ENCODE peak calls at places on chromosomes 12 and 14, in five cellular contexts. One of them, this sample, is unnamed.

GRCh38 chr14:70821916-70822705 is 12.8 kb upstream of the MAP3K9 start:
- DNase-seq in NCI-H774: no peak
- DNase-seq in bronchial epithelial cell: no peak
- DNase-seq in activated CD8-positive, alpha-beta memory T cell treated with anti-CD3 and anti-CD28 coated beads, Interleukin-2, amount 50 U/mL, for 48 hours: peak
- DNase-seq in NCI-H1436: no peak
- DNase-seq in this sample: peak

GRCh38 chr12:28536088-28536487 is 345.8 kb downstream of the CCDC91 start:
- DNase-seq in NCI-H774: no peak
- DNase-seq in activated CD8-positive, alpha-beta memory T cell treated with anti-CD3 and anti-CD28 coated beads, Interleukin-2, amount 50 U/mL, for 48 hours: no peak
- DNase-seq in bronchial epithelial cell: peak
- DNase-seq in NCI-H1436: no peak
- DNase-seq in this sample: peak

GRCh38 chr12:107356266-107356936 is 263.1 kb upstream of the CRY1 start:
- DNase-seq in activated CD8-positive, alpha-beta memory T cell treated with anti-CD3 and anti-CD28 coated beads, Interleukin-2, amount 50 U/mL, for 48 hours: no peak
- DNase-seq in bronchial epithelial cell: peak
- DNase-seq in NCI-H774: no peak
- DNase-seq in NCI-H1436: no peak
- DNase-seq in this sample: peak

GRCh38 chr14:68789798-68790655 is 2.8 kb downstream of the ZFP36L1 start:
- DNase-seq in bronchial epithelial cell: no peak
- DNase-seq in NCI-H774: no peak
- DNase-seq in activated CD8-positive, alpha-beta memory T cell treated with anti-CD3 and anti-CD28 coated beads, Interleukin-2, amount 50 U/mL, for 48 hours: peak
- DNase-seq in NCI-H1436: no peak
- DNase-seq in this sample: no peak

GRCh38 chr12:28507055-28507454 is 316.8 kb downstream of the CCDC91 start:
- DNase-seq in NCI-H774: no peak
- DNase-seq in bronchial epithelial cell: no peak
- DNase-seq in activated CD8-positive, alpha-beta memory T cell treated with anti-CD3 and anti-CD28 coated beads, Interleukin-2, amount 50 U/mL, for 48 hours: no peak
- DNase-seq in NCI-H1436: no peak
- DNase-seq in this sample: peak

GRCh38 chr14:103388664-103389063 is 3.4 kb downstream of the MARK3 start:
- DNase-seq in NCI-H1436: no peak
- DNase-seq in NCI-H774: no peak
- DNase-seq in bronchial epithelial cell: no peak
- DNase-seq in activated CD8-positive, alpha-beta memory T cell treated with anti-CD3 and anti-CD28 coated beads, Interleukin-2, amount 50 U/mL, for 48 hours: no peak
- DNase-seq in this sample: no peak

GRCh38 chr12:117732761-117733160 is 236.0 kb downstream of the KSR2 start:
- DNase-seq in NCI-H774: no peak
- DNase-seq in activated CD8-positive, alpha-beta memory T cell treated with anti-CD3 and anti-CD28 coated beads, Interleukin-2, amount 50 U/mL, for 48 hours: no peak
- DNase-seq in NCI-H1436: no peak
- DNase-seq in bronchial epithelial cell: no peak
- DNase-seq in this sample: no peak

GRCh38 chr12:92719674-92720073 is 16.9 kb downstream of the PLEKHG7 start:
- DNase-seq in activated CD8-positive, alpha-beta memory T cell treated with anti-CD3 and anti-CD28 coated beads, Interleukin-2, amount 50 U/mL, for 48 hours: no peak
- DNase-seq in NCI-H1436: no peak
- DNase-seq in bronchial epithelial cell: no peak
- DNase-seq in NCI-H774: no peak
- DNase-seq in this sample: peak

GRCh38 chr14:66624319-66624937 is 116.5 kb downstream of the GPHN start:
- DNase-seq in NCI-H774: no peak
- DNase-seq in NCI-H1436: no peak
- DNase-seq in activated CD8-positive, alpha-beta memory T cell treated with anti-CD3 and anti-CD28 coated beads, Interleukin-2, amount 50 U/mL, for 48 hours: no peak
- DNase-seq in bronchial epithelial cell: peak
- DNase-seq in this sample: peak

GRCh38 chr14:32078030-32078793 is 1.1 kb downstream of the ARHGAP5 start:
- DNase-seq in NCI-H1436: peak
- DNase-seq in bronchial epithelial cell: no peak
- DNase-seq in NCI-H774: peak
- DNase-seq in activated CD8-positive, alpha-beta memory T cell treated with anti-CD3 and anti-CD28 coated beads, Interleukin-2, amount 50 U/mL, for 48 hours: no peak
- DNase-seq in this sample: peak

GRCh38 chr12:23055004-23055403 is 430.0 kb downstream of the ETNK1 start:
- DNase-seq in bronchial epithelial cell: peak
- DNase-seq in NCI-H774: peak
- DNase-seq in NCI-H1436: peak
- DNase-seq in activated CD8-positive, alpha-beta memory T cell treated with anti-CD3 and anti-CD28 coated beads, Interleukin-2, amount 50 U/mL, for 48 hours: no peak
- DNase-seq in this sample: peak

GRCh38 chr14:94427016-94427613 is 25.5 kb downstream of the SERPINA11 start:
- DNase-seq in NCI-H774: no peak
- DNase-seq in NCI-H1436: no peak
- DNase-seq in bronchial epithelial cell: peak
- DNase-seq in activated CD8-positive, alpha-beta memory T cell treated with anti-CD3 and anti-CD28 coated beads, Interleukin-2, amount 50 U/mL, for 48 hours: no peak
- DNase-seq in this sample: no peak

GRCh38 chr12:29103539-29103974 is 45.5 kb upstream of the FAR2 start:
- DNase-seq in NCI-H774: no peak
- DNase-seq in NCI-H1436: no peak
- DNase-seq in activated CD8-positive, alpha-beta memory T cell treated with anti-CD3 and anti-CD28 coated beads, Interleukin-2, amount 50 U/mL, for 48 hours: peak
- DNase-seq in bronchial epithelial cell: no peak
- DNase-seq in this sample: no peak

GRCh38 chr12:100926669-100927248 is 132.2 kb downstream of the ANO4 start:
- DNase-seq in NCI-H1436: no peak
- DNase-seq in activated CD8-positive, alpha-beta memory T cell treated with anti-CD3 and anti-CD28 coated beads, Interleukin-2, amount 50 U/mL, for 48 hours: no peak
- DNase-seq in NCI-H774: no peak
- DNase-seq in bronchial epithelial cell: peak
- DNase-seq in this sample: peak

GRCh38 chr12:14410177-14410576 is 44.7 kb downstream of the ATF7IP start:
- DNase-seq in NCI-H1436: no peak
- DNase-seq in activated CD8-positive, alpha-beta memory T cell treated with anti-CD3 and anti-CD28 coated beads, Interleukin-2, amount 50 U/mL, for 48 hours: no peak
- DNase-seq in bronchial epithelial cell: no peak
- DNase-seq in NCI-H774: no peak
- DNase-seq in this sample: no peak

GRCh38 chr14:61889914-61890351 is 127.7 kb downstream of the SNAPC1 start:
- DNase-seq in NCI-H774: no peak
- DNase-seq in activated CD8-positive, alpha-beta memory T cell treated with anti-CD3 and anti-CD28 coated beads, Interleukin-2, amount 50 U/mL, for 48 hours: no peak
- DNase-seq in bronchial epithelial cell: no peak
- DNase-seq in NCI-H1436: no peak
- DNase-seq in this sample: no peak

GRCh38 chr12:75554556-75554880 is 43.1 kb upstream of the KRR1 start:
- DNase-seq in bronchial epithelial cell: no peak
- DNase-seq in NCI-H774: no peak
- DNase-seq in NCI-H1436: no peak
- DNase-seq in activated CD8-positive, alpha-beta memory T cell treated with anti-CD3 and anti-CD28 coated beads, Interleukin-2, amount 50 U/mL, for 48 hours: no peak
- DNase-seq in this sample: no peak

GRCh38 chr12:12992418-12993175 is 7.5 kb downstream of the HEBP1 start:
- DNase-seq in bronchial epithelial cell: peak
- DNase-seq in NCI-H1436: no peak
- DNase-seq in activated CD8-positive, alpha-beta memory T cell treated with anti-CD3 and anti-CD28 coated beads, Interleukin-2, amount 50 U/mL, for 48 hours: no peak
- DNase-seq in NCI-H774: no peak
- DNase-seq in this sample: peak

GRCh38 chr12:12533238-12533829 is 29.3 kb downstream of the DUSP16 start:
- DNase-seq in NCI-H1436: no peak
- DNase-seq in NCI-H774: peak
- DNase-seq in activated CD8-positive, alpha-beta memory T cell treated with anti-CD3 and anti-CD28 coated beads, Interleukin-2, amount 50 U/mL, for 48 hours: no peak
- DNase-seq in bronchial epithelial cell: peak
- DNase-seq in this sample: no peak